ENCODE peak calls at places on chromosomes 1 and 21, in nine cellular contexts. U is dorsolateral prefrontal cortex, P is right lobe of liver, I is HL-60, Q is tibial nerve, V is epithelial cell of esophagus, X is RWPE2, O is AG04450, E is coronary artery. G is an unnamed sample.

GRCh38 chr1:99660496-99660895 is 14.6 kb downstream of the PALMD start:
- DNase-seq in P (no peak), E (no peak), O (no peak), U (no peak), I (no peak), X (no peak), V (peak; percentile 47), Q (no peak), G (no peak)

GRCh38 chr1:187624812-187625542 is 796.2 kb downstream of the PLA2G4A start:
- DNase-seq in Q (no peak), O (no peak), V (peak; percentile 18), U (no peak), P (no peak), I (peak; percentile 61), E (no peak), X (no peak), G (no peak)

GRCh38 chr1:110786802-110787327 is 86.1 kb upstream of the CD53 start:
- DNase-seq in O (no peak), X (no peak), P (no peak), V (no peak), U (no peak), E (no peak), Q (no peak), I (no peak), G (no peak)

GRCh38 chr1:78650114-78650513 is 483 bp downstream of the IFI44 start:
- DNase-seq in Q (no peak), E (no peak), O (no peak), I (no peak), P (no peak), X (no peak), V (no peak), U (no peak), G (no peak)

GRCh38 chr1:21924503-21925005 is 12.6 kb downstream of the HSPG2 start:
- DNase-seq in Q (no peak), P (no peak), E (no peak), V (no peak), I (no peak), X (no peak), U (no peak), O (no peak), G (no peak)

GRCh38 chr1:1336446-1336845 is 5.4 kb downstream of the TAS1R3 start:
- DNase-seq in E (no peak), P (no peak), O (no peak), U (no peak), X (no peak), V (no peak), Q (no peak), I (no peak), G (no peak)

GRCh38 chr1:31712625-31713024 is 8.8 kb upstream of the COL16A1 start:
- DNase-seq in I (no peak), U (no peak), P (no peak), E (peak; percentile 83), V (peak; percentile 22), O (peak; percentile 55), X (no peak), Q (peak; percentile 47), G (no peak)

GRCh38 chr1:202160377-202160940 is at the start of gene PTPN7:
- DNase-seq in E (no peak), X (no peak), Q (no peak), U (no peak), P (no peak), O (no peak), V (peak; percentile 16), I (peak; percentile 85), G (no peak)

GRCh38 chr1:172533511-172534116 is 664 bp downstream of the SUCO start:
- DNase-seq in X (peak; percentile 45), P (no peak), O (no peak), U (peak; percentile 23), Q (no peak), I (peak; percentile 32), E (peak; percentile 80), V (peak; percentile 42), G (no peak)

GRCh38 chr1:172530000-172530399 is 3.0 kb upstream of the SUCO start:
- DNase-seq in V (no peak), U (no peak), X (no peak), Q (no peak), P (no peak), O (no peak), E (no peak), I (peak; percentile 42), G (no peak)

GRCh38 chr1:172531412-172531811 is 1.5 kb upstream of the SUCO start:
- DNase-seq in V (no peak), P (no peak), O (no peak), E (no peak), I (no peak), X (no peak), Q (no peak), U (no peak), G (no peak)

GRCh38 chr1:172531846-172532699 is 877 bp upstream of the SUCO start:
- DNase-seq in P (peak; percentile 79), V (peak; percentile 98), E (peak; percentile 96), Q (peak; percentile 71), X (peak; percentile 89), O (peak; percentile 96), U (peak; percentile 94), I (peak; percentile 91), G (peak; percentile 51)

DNA sequence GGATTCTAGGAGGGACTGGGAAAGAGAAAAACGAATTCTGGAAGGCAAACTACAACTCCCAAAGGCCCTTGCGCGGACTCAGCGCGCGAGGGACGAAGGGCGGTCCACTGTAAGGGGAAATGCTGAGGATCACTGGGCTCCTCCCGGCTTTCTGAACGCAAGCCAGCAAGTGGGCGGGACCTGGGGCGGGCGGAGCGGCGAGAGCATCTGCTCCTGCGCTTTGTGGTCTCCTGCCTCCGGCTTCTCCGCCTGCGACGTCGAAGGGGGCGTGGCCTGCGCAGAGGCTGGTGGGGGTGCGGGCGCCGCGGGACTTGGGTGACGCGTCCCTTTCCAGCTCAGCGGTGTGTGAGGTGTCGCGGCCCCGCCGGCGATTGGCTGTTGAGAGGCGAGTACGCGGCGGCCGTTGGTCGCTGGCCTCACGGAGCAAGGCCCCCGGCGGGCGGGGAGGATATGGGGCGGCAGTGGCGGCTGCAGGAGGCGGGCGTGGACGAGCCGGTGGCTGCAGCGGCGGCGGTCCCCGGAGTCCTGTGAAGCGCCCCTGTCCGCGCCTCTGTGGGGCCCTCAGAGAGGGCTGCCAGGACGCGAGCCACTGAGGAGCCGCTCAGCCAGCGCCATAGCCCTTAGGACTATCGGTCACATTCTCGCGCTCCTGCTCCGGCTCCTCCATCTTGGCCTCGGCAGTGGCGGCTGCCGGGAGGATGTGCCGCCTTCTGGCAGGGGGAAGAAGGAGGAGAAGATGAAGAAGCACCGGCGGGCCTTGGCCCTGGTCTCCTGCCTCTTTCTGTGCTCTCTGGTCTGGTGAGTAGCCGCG is at the start of gene SUCO:
- DNase-seq in X (peak; percentile 99), E (peak; percentile 100), P (peak; percentile 100), U (peak; percentile 99), Q (peak; percentile 99), V (peak; percentile 100), I (peak; percentile 97), O (peak; percentile 99), G (peak; percentile 99)
- TF ChIP-seq CTCF in X (no peak), E (no peak), P (no peak), U (no peak), Q (no peak), V (peak; percentile 14), I (no peak), O (peak; percentile 17), G (no peak)

GRCh38 chr21:40351006-40351405 is 483.8 kb downstream of the PCP4 start:
- DNase-seq in U (no peak), I (no peak), Q (no peak), X (no peak), P (no peak), E (no peak), O (no peak), V (peak; percentile 27), G (no peak)

GRCh38 chr21:40355076-40355475 is 487.8 kb downstream of the PCP4 start:
- DNase-seq in V (no peak), Q (no peak), O (no peak), E (no peak), I (no peak), U (no peak), P (no peak), X (no peak), G (no peak)

DNA sequence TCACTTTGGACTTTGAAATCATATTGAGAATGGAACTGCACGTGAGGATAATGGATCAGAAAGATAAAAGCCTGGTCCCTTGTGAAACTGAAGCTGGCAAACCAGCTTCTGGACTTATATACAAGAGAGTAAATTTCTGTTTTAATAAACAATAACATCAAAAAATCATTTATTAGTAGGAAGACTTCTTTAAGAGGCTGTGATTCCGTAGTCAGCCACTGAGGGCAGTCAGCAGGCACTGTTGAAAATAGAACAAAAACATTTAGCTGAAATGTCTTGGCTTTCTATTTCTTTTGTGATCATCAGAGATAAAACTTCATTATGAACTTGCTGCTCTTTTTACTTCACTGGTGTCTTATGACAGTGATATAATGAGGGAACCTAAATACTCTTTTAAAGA is 489.4 kb downstream of the PCP4 start:
- DNase-seq in X (no peak), I (no peak), Q (no peak), P (no peak), O (no peak), U (no peak), V (no peak), E (no peak), G (no peak)
- TF ChIP-seq CTCF in X (no peak), I (no peak), Q (no peak), P (no peak), O (no peak), U (no peak), V (no peak), E (no peak), G (no peak)

GRCh38 chr1:176744142-176744541 is 281.2 kb downstream of the PAPPA2 start:
- DNase-seq in V (no peak), P (no peak), X (no peak), Q (no peak), O (no peak), E (no peak), U (no peak), I (no peak), G (no peak)

GRCh38 chr1:176741181-176741580 is 278.2 kb downstream of the PAPPA2 start:
- DNase-seq in E (no peak), O (no peak), Q (no peak), I (no peak), P (no peak), U (no peak), V (no peak), X (no peak), G (no peak)

GRCh38 chr1:176745945-176746344 is 283.0 kb downstream of the PAPPA2 start:
- DNase-seq in O (no peak), V (peak; percentile 7), I (no peak), Q (no peak), E (no peak), U (no peak), X (no peak), P (no peak), G (no peak)
- TF ChIP-seq CTCF in O (no peak), V (no peak), I (no peak), Q (no peak), E (no peak), U (no peak), X (peak; percentile 49), P (peak; percentile 44), G (no peak)

GRCh38 chr1:60825593-60825992 is 256.8 kb upstream of the NFIA start:
- DNase-seq in Q (no peak), V (no peak), I (no peak), O (no peak), E (no peak), U (no peak), X (no peak), P (no peak), G (no peak)
- TF ChIP-seq CTCF in Q (no peak), V (no peak), I (no peak), O (no peak), E (no peak), U (no peak), X (no peak), P (no peak), G (no peak)